ENCODE peak calls at places on chromosomes 2 and 18, in seven cellular contexts. B is omental fat pad, V is B cell, Y is tibial artery, H is fibroblast of pulmonary artery, E is AG04449, X is uterus. F is an unnamed sample.

GRCh38 chr2:225820828-225821227 is 421.3 kb downstream of the NYAP2 start:
- DNase-seq in B (no peak), V (no peak), Y (no peak), H (no peak), E (no peak), X (no peak), F (no peak)

GRCh38 chr2:120878970-120879369 is 143.3 kb downstream of the GLI2 start:
- DNase-seq in B (no peak), V (no peak), Y (no peak), H (no peak), E (no peak), X (no peak), F (no peak)

GRCh38 chr2:237533668-237534138 is 32.7 kb upstream of the PRLH start:
- DNase-seq in B (no peak), V (no peak), Y (no peak), H (no peak), E (no peak), X (no peak), F (no peak)

GRCh38 chr2:74080346-74080745 is 67.4 kb downstream of the BOLA3 start:
- DNase-seq in B (no peak), V (peak), Y (no peak), H (no peak), E (no peak), X (no peak), F (no peak)

GRCh38 chr18:77039196-77040140 is 93.1 kb downstream of the MBP start:
- DNase-seq in B (no peak), V (no peak), Y (no peak), H (no peak), E (no peak), X (no peak), F (no peak)

GRCh38 chr2:215347878-215348277 is 36.0 kb downstream of the ATIC start:
- DNase-seq in B (no peak), V (no peak), Y (no peak), H (no peak), E (no peak), X (no peak), F (no peak)

GRCh38 chr2:85132834-85133637 is at the start of gene TCF7L1:
- DNase-seq in B (peak), V (peak), Y (peak), H (peak), E (no peak), X (peak), F (peak)

GRCh38 chr18:58208207-58208944 is 164.3 kb downstream of the NEDD4L start:
- DNase-seq in B (no peak), V (no peak), Y (no peak), H (no peak), E (no peak), X (no peak), F (no peak)

GRCh38 chr2:21469564-21469963 is 345.8 kb downstream of the TDRD15 start:
- DNase-seq in B (no peak), V (no peak), Y (no peak), H (no peak), E (no peak), X (no peak), F (no peak)

GRCh38 chr2:33510589-33510968 is 34.1 kb downstream of the RASGRP3 start:
- DNase-seq in B (no peak), V (no peak), Y (no peak), H (peak), E (no peak), X (no peak), F (no peak)

GRCh38 chr2:201203916-201204654 is 21.1 kb downstream of the CASP10 start:
- DNase-seq in B (no peak), V (no peak), Y (no peak), H (peak), E (no peak), X (no peak), F (peak)

GRCh38 chr18:10336749-10337148 is 117.7 kb upstream of the APCDD1 start:
- DNase-seq in B (no peak), V (no peak), Y (no peak), H (no peak), E (no peak), X (no peak), F (no peak)

DNA sequence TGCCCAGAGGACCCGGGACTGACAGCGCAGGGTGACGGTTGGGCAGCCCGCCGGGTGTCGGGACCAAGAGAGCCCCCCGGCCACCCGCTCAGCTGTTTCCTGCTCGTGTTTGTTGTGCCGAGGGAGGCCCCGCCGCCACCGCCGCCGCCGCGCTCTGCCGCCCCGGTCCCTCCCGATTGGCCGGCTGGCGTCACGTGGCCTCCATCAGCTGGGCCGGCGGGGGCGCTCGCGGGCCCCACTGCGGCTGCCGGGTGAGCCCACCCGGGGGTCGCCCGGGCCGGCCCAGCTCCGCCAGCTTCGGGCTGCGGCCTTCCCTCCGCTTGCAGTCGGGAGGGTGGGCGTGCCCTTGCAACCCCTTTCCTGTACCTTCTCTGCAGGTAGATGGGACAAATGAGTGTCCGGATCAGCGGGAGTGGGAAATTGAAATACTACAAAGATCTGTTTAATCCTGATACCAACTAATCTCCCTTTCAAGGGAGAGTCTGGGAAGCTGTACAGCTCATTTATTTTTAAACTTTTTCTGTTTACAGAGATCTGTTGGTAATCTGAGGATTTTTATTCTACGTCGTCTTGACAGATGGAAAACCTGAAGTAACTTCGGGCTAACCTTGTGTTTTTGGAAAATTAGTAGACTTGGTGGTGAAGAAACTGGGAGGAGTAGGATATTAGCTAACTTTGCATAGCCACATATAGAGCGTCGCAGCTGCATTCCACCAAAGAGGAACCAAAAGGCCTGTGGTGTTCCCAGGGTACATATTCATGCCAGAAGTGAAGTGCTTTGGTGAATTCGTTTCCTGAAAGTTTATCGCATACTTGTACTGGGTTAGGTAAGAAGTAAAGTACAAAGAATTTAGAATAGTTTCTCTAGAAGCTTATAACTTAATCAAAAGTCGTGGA is 1.2 kb downstream of the YPEL5 start:
- DNase-seq in B (peak), V (peak), Y (peak), H (peak), E (no peak), X (peak), F (no peak)
- TF ChIP-seq CTCF in B (no peak), V (peak), Y (peak), H (no peak), E (peak), X (peak), F (no peak)

DNA sequence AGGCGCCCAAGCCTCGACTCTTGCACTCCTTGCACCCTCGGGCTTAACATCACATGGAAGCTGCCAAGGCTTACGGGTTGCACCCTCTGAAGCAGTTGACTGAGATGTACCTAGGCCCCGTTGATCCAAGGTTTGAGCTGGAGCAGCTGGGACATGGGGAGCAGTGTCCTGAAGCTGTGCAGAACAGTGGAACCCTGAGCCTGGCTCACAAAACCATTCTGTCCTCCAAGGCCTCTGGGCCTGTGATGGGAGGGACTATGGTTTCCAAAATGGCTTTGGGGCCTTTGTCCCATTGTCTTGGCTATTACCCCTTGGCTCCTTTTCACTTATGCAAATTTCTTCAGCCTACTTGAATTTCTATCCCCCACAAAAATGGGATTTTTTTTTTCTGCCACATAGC is 454.0 kb downstream of the PIK3C3 start:
- DNase-seq in B (no peak), V (no peak), Y (no peak), H (no peak), E (no peak), X (no peak), F (no peak)
- TF ChIP-seq CTCF in B (no peak), V (no peak), Y (no peak), H (no peak), E (no peak), X (no peak), F (no peak)

DNA sequence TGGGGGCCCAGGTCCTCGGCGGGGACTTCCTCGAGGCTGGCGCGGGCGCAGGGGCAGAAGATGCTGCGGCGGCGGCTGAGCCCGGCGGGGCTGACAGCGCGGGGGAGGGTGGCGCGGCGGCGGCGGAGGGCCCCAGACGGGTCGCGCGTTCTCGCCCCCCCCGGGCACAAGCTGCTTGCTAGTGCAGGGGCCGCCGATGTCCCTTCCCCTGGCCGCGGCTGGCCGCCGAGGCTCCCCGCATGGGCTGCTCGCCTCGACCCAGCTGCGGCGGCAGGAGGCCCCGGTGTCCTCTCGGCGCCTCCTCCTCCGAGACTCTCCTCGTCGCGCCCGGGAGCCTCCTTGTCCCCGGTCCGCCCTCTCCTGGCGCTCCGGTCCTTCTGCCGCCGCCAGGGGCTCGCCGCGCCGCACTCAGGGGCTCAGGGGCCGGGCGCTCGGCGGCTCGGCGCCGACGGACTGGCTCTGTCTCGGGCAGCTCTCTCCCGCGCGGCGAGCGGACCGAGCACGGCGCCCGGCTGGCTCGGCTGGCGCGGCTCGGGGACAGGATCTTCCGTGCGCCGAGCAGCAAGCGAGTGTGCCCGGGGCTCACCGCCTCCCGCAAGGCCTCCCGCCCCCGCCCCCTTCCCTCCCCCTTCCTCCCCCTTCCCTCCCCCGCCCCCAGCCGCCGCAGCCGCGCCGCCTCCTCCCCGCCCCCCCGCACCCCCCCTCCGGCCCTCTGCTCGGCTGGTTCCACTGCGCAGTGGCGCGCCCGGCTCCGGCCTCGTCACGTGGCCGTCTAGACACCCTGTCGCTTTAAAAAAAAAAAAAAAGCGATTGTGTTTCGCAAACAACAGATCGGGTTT is 902 bp upstream of the SMAD7 start:
- DNase-seq in B (no peak), V (peak), Y (peak), H (peak), E (no peak), X (peak), F (no peak)
- TF ChIP-seq CTCF in B (no peak), V (no peak), Y (no peak), H (no peak), E (peak), X (peak), F (no peak)

DNA sequence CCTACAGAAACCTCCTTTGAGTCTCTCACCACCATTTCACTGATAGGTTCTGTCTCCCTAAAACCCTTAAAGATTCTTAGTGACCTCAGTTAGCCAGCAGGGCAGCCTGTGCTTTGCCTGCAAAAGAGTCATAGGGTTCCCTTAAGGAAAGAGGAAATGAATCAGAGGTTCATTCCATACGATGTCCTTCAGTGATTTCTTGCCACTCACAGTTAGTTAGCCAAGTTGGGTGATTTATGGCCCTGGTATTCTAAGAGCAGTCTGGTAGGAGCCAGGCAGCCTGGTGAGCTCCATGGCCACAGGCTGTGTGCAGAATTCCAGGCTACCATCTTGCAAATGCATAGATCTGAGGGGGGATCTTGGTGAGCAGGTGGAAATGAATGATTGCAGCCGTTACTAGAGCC is 18.7 kb upstream of the CCBE1 start:
- DNase-seq in B (no peak), V (no peak), Y (no peak), H (peak), E (peak), X (no peak), F (peak)
- TF ChIP-seq CTCF in B (no peak), V (no peak), Y (no peak), H (peak), E (peak), X (no peak), F (no peak)

DNA sequence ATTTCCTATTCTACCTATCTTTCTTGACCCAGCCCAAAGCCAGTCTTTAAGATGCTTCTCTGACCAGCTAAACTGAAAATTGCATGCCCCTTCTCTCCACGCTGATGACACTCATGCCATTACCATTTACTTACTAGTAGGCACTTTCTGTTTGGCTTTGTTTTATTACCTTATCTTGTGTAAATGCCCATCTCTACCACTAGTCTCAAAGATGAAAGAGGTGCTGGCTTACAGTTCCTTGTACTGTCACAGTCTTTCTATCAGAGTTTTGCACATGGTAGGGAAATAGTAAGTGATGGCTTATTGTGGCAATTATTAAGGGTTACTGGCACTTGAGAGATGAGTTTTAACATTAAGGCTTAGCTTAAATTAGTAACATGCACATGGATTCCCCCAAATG is 352.1 kb downstream of the RBM43 start:
- DNase-seq in B (no peak), V (no peak), Y (no peak), H (no peak), E (no peak), X (no peak), F (no peak)
- TF ChIP-seq CTCF in B (no peak), V (no peak), Y (no peak), H (no peak), E (no peak), X (no peak), F (no peak)

GRCh38 chr2:26316041-26316440 is 29.9 kb upstream of the SELENOI start:
- DNase-seq in B (no peak), V (no peak), Y (no peak), H (no peak), E (no peak), X (no peak), F (no peak)
- TF ChIP-seq CTCF in B (no peak), V (no peak), Y (no peak), H (peak), E (peak), X (no peak), F (peak)

GRCh38 chr2:163191372-163191771 is 352.8 kb upstream of the KCNH7 start:
- DNase-seq in B (no peak), V (peak), Y (no peak), H (peak), E (no peak), X (no peak), F (no peak)
- TF ChIP-seq CTCF in B (no peak), V (peak), Y (peak), H (peak), E (peak), X (peak), F (peak)

F was measured in HFF-Myc.